ENCODE peak calls at places on chromosomes 1 and 21, in nine cellular contexts. One of them, this sample, is unnamed. For H3K79me2, the result is how much of the 10 kb centered on the place peaks cover.

GRCh38 chr1:160251687-160252526 is 10.4 kb downstream of the DCAF8 start:
- DNase-seq in DND-41: peak
- DNase-seq in GM23248: peak
- DNase-seq in OCI-LY7: peak
- DNase-seq in endothelial cell of umbilical vein: peak
- DNase-seq in HCT116: peak
- DNase-seq in mammary epithelial cell: peak
- DNase-seq in GM23338: peak
- DNase-seq in astrocyte: peak
- DNase-seq in this sample: peak

GRCh38 chr1:97061604-97062003 is 340.0 kb downstream of the PTBP2 start:
- DNase-seq in DND-41: peak
- DNase-seq in GM23248: no peak
- DNase-seq in OCI-LY7: no peak
- DNase-seq in endothelial cell of umbilical vein: no peak
- DNase-seq in HCT116: no peak
- DNase-seq in mammary epithelial cell: peak
- DNase-seq in GM23338: no peak
- DNase-seq in astrocyte: no peak
- DNase-seq in this sample: no peak

GRCh38 chr1:207454046-207454964 is at the start of gene CR2:
- DNase-seq in DND-41: peak
- DNase-seq in GM23248: peak
- DNase-seq in OCI-LY7: peak
- DNase-seq in endothelial cell of umbilical vein: no peak
- DNase-seq in HCT116: peak
- DNase-seq in mammary epithelial cell: peak
- DNase-seq in GM23338: peak
- DNase-seq in astrocyte: no peak
- DNase-seq in this sample: peak

GRCh38 chr1:245983294-245983967 is 523.6 kb downstream of the SMYD3 start:
- DNase-seq in DND-41: no peak
- DNase-seq in GM23248: no peak
- DNase-seq in OCI-LY7: no peak
- DNase-seq in endothelial cell of umbilical vein: no peak
- DNase-seq in HCT116: no peak
- DNase-seq in mammary epithelial cell: no peak
- DNase-seq in GM23338: no peak
- DNase-seq in astrocyte: no peak
- DNase-seq in this sample: no peak

GRCh38 chr1:162019006-162019405 is 4.7 kb downstream of the OLFML2B start:
- DNase-seq in DND-41: no peak
- DNase-seq in GM23248: peak
- DNase-seq in OCI-LY7: no peak
- DNase-seq in endothelial cell of umbilical vein: peak
- DNase-seq in HCT116: no peak
- DNase-seq in mammary epithelial cell: peak
- DNase-seq in GM23338: no peak
- DNase-seq in astrocyte: peak
- DNase-seq in this sample: no peak

GRCh38 chr1:84434081-84434755 is 35.9 kb downstream of the DNASE2B start:
- DNase-seq in DND-41: no peak
- DNase-seq in GM23248: no peak
- DNase-seq in OCI-LY7: no peak
- DNase-seq in endothelial cell of umbilical vein: no peak
- DNase-seq in HCT116: peak
- DNase-seq in mammary epithelial cell: peak
- DNase-seq in GM23338: no peak
- DNase-seq in astrocyte: no peak
- DNase-seq in this sample: no peak

GRCh38 chr21:41740604-41741252 is 26.1 kb downstream of the RIPK4 start:
- DNase-seq in DND-41: no peak
- DNase-seq in GM23248: no peak
- DNase-seq in OCI-LY7: no peak
- DNase-seq in endothelial cell of umbilical vein: no peak
- DNase-seq in HCT116: no peak
- DNase-seq in mammary epithelial cell: no peak
- DNase-seq in GM23338: no peak
- DNase-seq in astrocyte: no peak
- DNase-seq in this sample: no peak

GRCh38 chr1:183349201-183349711 is 68.9 kb downstream of the NMNAT2 start:
- DNase-seq in DND-41: no peak
- DNase-seq in GM23248: peak
- DNase-seq in OCI-LY7: no peak
- DNase-seq in endothelial cell of umbilical vein: no peak
- DNase-seq in HCT116: no peak
- DNase-seq in mammary epithelial cell: peak
- DNase-seq in GM23338: peak
- DNase-seq in astrocyte: peak
- DNase-seq in this sample: peak

GRCh38 chr1:242827538-242827937 is 303.0 kb upstream of the PLD5 start:
- DNase-seq in DND-41: no peak
- DNase-seq in GM23248: peak
- DNase-seq in OCI-LY7: no peak
- DNase-seq in endothelial cell of umbilical vein: no peak
- DNase-seq in HCT116: no peak
- DNase-seq in mammary epithelial cell: peak
- DNase-seq in GM23338: no peak
- DNase-seq in astrocyte: peak
- DNase-seq in this sample: peak

GRCh38 chr1:188128761-188129160 is 1300.0 kb downstream of the PLA2G4A start:
- DNase-seq in DND-41: no peak
- DNase-seq in GM23248: peak
- DNase-seq in OCI-LY7: no peak
- DNase-seq in endothelial cell of umbilical vein: peak
- DNase-seq in HCT116: no peak
- DNase-seq in mammary epithelial cell: peak
- DNase-seq in GM23338: peak
- DNase-seq in astrocyte: no peak
- DNase-seq in this sample: no peak

GRCh38 chr1:234608720-234609527 is 1.1 kb downstream of the IRF2BP2 start:
- DNase-seq in DND-41: peak
- DNase-seq in GM23248: peak
- DNase-seq in OCI-LY7: peak
- DNase-seq in endothelial cell of umbilical vein: peak
- DNase-seq in HCT116: no peak
- DNase-seq in mammary epithelial cell: peak
- DNase-seq in GM23338: peak
- DNase-seq in astrocyte: no peak
- DNase-seq in this sample: peak

GRCh38 chr1:234609528-234610042 is 393 bp downstream of the IRF2BP2 start:
- DNase-seq in DND-41: no peak
- DNase-seq in GM23248: peak
- DNase-seq in OCI-LY7: peak
- DNase-seq in endothelial cell of umbilical vein: no peak
- DNase-seq in HCT116: no peak
- DNase-seq in mammary epithelial cell: no peak
- DNase-seq in GM23338: no peak
- DNase-seq in astrocyte: no peak
- DNase-seq in this sample: no peak

GRCh38 chr1:234606731-234607090 is 3.3 kb downstream of the IRF2BP2 start:
- DNase-seq in DND-41: no peak
- DNase-seq in GM23248: no peak
- DNase-seq in OCI-LY7: no peak
- DNase-seq in endothelial cell of umbilical vein: no peak
- DNase-seq in HCT116: no peak
- DNase-seq in mammary epithelial cell: no peak
- DNase-seq in GM23338: no peak
- DNase-seq in astrocyte: no peak
- DNase-seq in this sample: no peak

GRCh38 chr1:234607091-234608025 is 2.6 kb downstream of the IRF2BP2 start:
- DNase-seq in DND-41: peak
- DNase-seq in GM23248: peak
- DNase-seq in OCI-LY7: no peak
- DNase-seq in endothelial cell of umbilical vein: peak
- DNase-seq in HCT116: no peak
- DNase-seq in mammary epithelial cell: peak
- DNase-seq in GM23338: peak
- DNase-seq in astrocyte: no peak
- DNase-seq in this sample: no peak

GRCh38 chr1:234608026-234608719 is 1.8 kb downstream of the IRF2BP2 start:
- DNase-seq in DND-41: peak
- DNase-seq in GM23248: peak
- DNase-seq in OCI-LY7: peak
- DNase-seq in endothelial cell of umbilical vein: peak
- DNase-seq in HCT116: no peak
- DNase-seq in mammary epithelial cell: peak
- DNase-seq in GM23338: peak
- DNase-seq in astrocyte: peak
- DNase-seq in this sample: peak
- H3K79me2 ChIP-seq in DND-41: half or more
- H3K79me2 ChIP-seq in GM23248: half or more
- H3K79me2 ChIP-seq in OCI-LY7: under half
- H3K79me2 ChIP-seq in endothelial cell of umbilical vein: half or more
- H3K79me2 ChIP-seq in HCT116: half or more
- H3K79me2 ChIP-seq in mammary epithelial cell: half or more
- H3K79me2 ChIP-seq in GM23338: half or more
- H3K79me2 ChIP-seq in astrocyte: half or more
- H3K79me2 ChIP-seq in this sample: half or more

GRCh38 chr1:55203064-55203463 is 12.1 kb downstream of the USP24 start:
- DNase-seq in DND-41: no peak
- DNase-seq in GM23248: no peak
- DNase-seq in OCI-LY7: no peak
- DNase-seq in endothelial cell of umbilical vein: peak
- DNase-seq in HCT116: no peak
- DNase-seq in mammary epithelial cell: no peak
- DNase-seq in GM23338: no peak
- DNase-seq in astrocyte: no peak
- DNase-seq in this sample: no peak

GRCh38 chr1:55209247-55209646 is 5.9 kb downstream of the USP24 start:
- DNase-seq in DND-41: no peak
- DNase-seq in GM23248: peak
- DNase-seq in OCI-LY7: peak
- DNase-seq in endothelial cell of umbilical vein: no peak
- DNase-seq in HCT116: no peak
- DNase-seq in mammary epithelial cell: no peak
- DNase-seq in GM23338: peak
- DNase-seq in astrocyte: no peak
- DNase-seq in this sample: no peak

GRCh38 chr1:55210990-55211389 is 4.2 kb downstream of the USP24 start:
- DNase-seq in DND-41: no peak
- DNase-seq in GM23248: no peak
- DNase-seq in OCI-LY7: no peak
- DNase-seq in endothelial cell of umbilical vein: peak
- DNase-seq in HCT116: no peak
- DNase-seq in mammary epithelial cell: no peak
- DNase-seq in GM23338: no peak
- DNase-seq in astrocyte: no peak
- DNase-seq in this sample: no peak

GRCh38 chr1:55204997-55205396 is 10.2 kb downstream of the USP24 start:
- DNase-seq in DND-41: no peak
- DNase-seq in GM23248: no peak
- DNase-seq in OCI-LY7: no peak
- DNase-seq in endothelial cell of umbilical vein: peak
- DNase-seq in HCT116: no peak
- DNase-seq in mammary epithelial cell: no peak
- DNase-seq in GM23338: no peak
- DNase-seq in astrocyte: no peak
- DNase-seq in this sample: no peak

DNA sequence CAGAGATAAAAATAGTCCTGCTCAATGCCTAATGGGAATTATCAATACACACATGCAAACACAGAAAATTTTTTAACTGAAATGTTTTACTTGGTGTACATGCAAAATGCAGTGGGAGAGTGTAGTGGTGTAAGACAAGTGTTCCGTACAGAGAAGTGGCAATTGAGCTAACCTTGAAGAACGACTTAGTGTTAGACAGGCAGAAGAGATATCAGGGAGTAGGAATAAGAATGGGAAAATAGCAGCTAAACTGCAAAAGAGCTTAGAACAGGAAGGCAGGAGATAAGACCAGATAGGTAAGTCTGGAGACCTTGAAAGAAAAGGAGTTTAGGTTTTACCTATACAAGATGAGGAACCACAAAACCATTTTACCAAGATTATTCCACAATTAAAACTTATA is 9.0 kb downstream of the USP24 start:
- DNase-seq in DND-41: no peak
- DNase-seq in GM23248: no peak
- DNase-seq in OCI-LY7: no peak
- DNase-seq in endothelial cell of umbilical vein: no peak
- DNase-seq in HCT116: no peak
- DNase-seq in mammary epithelial cell: no peak
- DNase-seq in GM23338: no peak
- DNase-seq in astrocyte: no peak
- DNase-seq in this sample: no peak
- H3K79me2 ChIP-seq in DND-41: half or more
- H3K79me2 ChIP-seq in GM23248: half or more
- H3K79me2 ChIP-seq in OCI-LY7: half or more
- H3K79me2 ChIP-seq in endothelial cell of umbilical vein: under half
- H3K79me2 ChIP-seq in HCT116: half or more
- H3K79me2 ChIP-seq in mammary epithelial cell: half or more
- H3K79me2 ChIP-seq in GM23338: half or more
- H3K79me2 ChIP-seq in astrocyte: half or more
- H3K79me2 ChIP-seq in this sample: half or more

GRCh38 chr1:230141002-230141648 is 74.1 kb downstream of the GALNT2 start:
- DNase-seq in DND-41: peak
- DNase-seq in GM23248: peak
- DNase-seq in OCI-LY7: no peak
- DNase-seq in endothelial cell of umbilical vein: no peak
- DNase-seq in HCT116: no peak
- DNase-seq in mammary epithelial cell: no peak
- DNase-seq in GM23338: no peak
- DNase-seq in astrocyte: peak
- DNase-seq in this sample: no peak
- H3K79me2 ChIP-seq in DND-41: half or more
- H3K79me2 ChIP-seq in GM23248: half or more
- H3K79me2 ChIP-seq in OCI-LY7: under half
- H3K79me2 ChIP-seq in endothelial cell of umbilical vein: under half
- H3K79me2 ChIP-seq in HCT116: under half
- H3K79me2 ChIP-seq in mammary epithelial cell: half or more
- H3K79me2 ChIP-seq in GM23338: half or more
- H3K79me2 ChIP-seq in astrocyte: half or more
- H3K79me2 ChIP-seq in this sample: half or more

GRCh38 chr1:93588206-93588605 is 93.4 kb downstream of the BCAR3 start:
- DNase-seq in DND-41: no peak
- DNase-seq in GM23248: peak
- DNase-seq in OCI-LY7: no peak
- DNase-seq in endothelial cell of umbilical vein: peak
- DNase-seq in HCT116: no peak
- DNase-seq in mammary epithelial cell: no peak
- DNase-seq in GM23338: no peak
- DNase-seq in astrocyte: no peak
- DNase-seq in this sample: no peak

GRCh38 chr1:93587354-93587753 is 94.3 kb downstream of the BCAR3 start:
- DNase-seq in DND-41: no peak
- DNase-seq in GM23248: no peak
- DNase-seq in OCI-LY7: no peak
- DNase-seq in endothelial cell of umbilical vein: no peak
- DNase-seq in HCT116: no peak
- DNase-seq in mammary epithelial cell: no peak
- DNase-seq in GM23338: no peak
- DNase-seq in astrocyte: no peak
- DNase-seq in this sample: no peak

GRCh38 chr1:93591833-93592635 is 89.6 kb downstream of the BCAR3 start:
- DNase-seq in DND-41: peak
- DNase-seq in GM23248: no peak
- DNase-seq in OCI-LY7: peak
- DNase-seq in endothelial cell of umbilical vein: no peak
- DNase-seq in HCT116: no peak
- DNase-seq in mammary epithelial cell: no peak
- DNase-seq in GM23338: no peak
- DNase-seq in astrocyte: no peak
- DNase-seq in this sample: peak

GRCh38 chr1:93591291-93591832 is 90.3 kb downstream of the BCAR3 start:
- DNase-seq in DND-41: no peak
- DNase-seq in GM23248: no peak
- DNase-seq in OCI-LY7: no peak
- DNase-seq in endothelial cell of umbilical vein: no peak
- DNase-seq in HCT116: no peak
- DNase-seq in mammary epithelial cell: no peak
- DNase-seq in GM23338: no peak
- DNase-seq in astrocyte: no peak
- DNase-seq in this sample: peak

GRCh38 chr1:93588955-93589354 is 92.7 kb downstream of the BCAR3 start:
- DNase-seq in DND-41: no peak
- DNase-seq in GM23248: no peak
- DNase-seq in OCI-LY7: no peak
- DNase-seq in endothelial cell of umbilical vein: no peak
- DNase-seq in HCT116: no peak
- DNase-seq in mammary epithelial cell: no peak
- DNase-seq in GM23338: no peak
- DNase-seq in astrocyte: no peak
- DNase-seq in this sample: no peak
- H3K79me2 ChIP-seq in DND-41: under half
- H3K79me2 ChIP-seq in GM23248: half or more
- H3K79me2 ChIP-seq in OCI-LY7: under half
- H3K79me2 ChIP-seq in endothelial cell of umbilical vein: half or more
- H3K79me2 ChIP-seq in HCT116: half or more
- H3K79me2 ChIP-seq in mammary epithelial cell: half or more
- H3K79me2 ChIP-seq in GM23338: under half
- H3K79me2 ChIP-seq in astrocyte: half or more
- H3K79me2 ChIP-seq in this sample: under half